ENCODE peak calls at places on chromosomes 16 and 17, in nine cellular contexts. G is anterior cingulate cortex, W is T follicular helper cell, K is T-helper 2 cell, R is AG04450, B is AG09309, D is A549, I is hepatocyte, Y is ovary. O is an unnamed sample.

GRCh38 chr16:56832768-56833167 is 32.2 kb upstream of the SLC12A3 start:
- DNase-seq in G (no peak), W (no peak), K (no peak), R (no peak), B (no peak), D (no peak), I (no peak), Y (no peak), O (no peak)

GRCh38 chr17:46063239-46063638 is 64.2 kb downstream of the STH start:
- DNase-seq in G (no peak), W (no peak), K (no peak), R (peak), B (peak), D (peak), I (peak), Y (no peak), O (peak)

GRCh38 chr16:89116341-89117238 is 22.9 kb downstream of the ACSF3 start:
- DNase-seq in G (no peak), W (no peak), K (no peak), R (no peak), B (no peak), D (no peak), I (no peak), Y (no peak), O (no peak)

GRCh38 chr17:16406742-16407674 is 8.4 kb upstream of the TRPV2 start:
- DNase-seq in G (no peak), W (no peak), K (no peak), R (no peak), B (no peak), D (peak), I (peak), Y (peak), O (no peak)

GRCh38 chr17:78669256-78669974 is 92.2 kb upstream of the DNAH17 start:
- DNase-seq in G (no peak), W (no peak), K (no peak), R (no peak), B (no peak), D (no peak), I (no peak), Y (no peak), O (no peak)

GRCh38 chr16:51147776-51148673 is 3.0 kb downstream of the SALL1 start:
- DNase-seq in G (no peak), W (no peak), K (no peak), R (no peak), B (no peak), D (no peak), I (no peak), Y (no peak), O (no peak)

GRCh38 chr17:62760059-62760887 is 47.8 kb downstream of the MARCHF10 start:
- DNase-seq in G (no peak), W (no peak), K (no peak), R (no peak), B (peak), D (no peak), I (no peak), Y (no peak), O (no peak)

GRCh38 chr16:77991701-77992100 is 30.6 kb upstream of the CLEC3A start:
- DNase-seq in G (no peak), W (no peak), K (no peak), R (no peak), B (no peak), D (no peak), I (no peak), Y (no peak), O (no peak)

GRCh38 chr17:49764559-49765180 is 739 bp upstream of the FAM117A start:
- DNase-seq in G (no peak), W (no peak), K (no peak), R (no peak), B (no peak), D (no peak), I (no peak), Y (no peak), O (no peak)

GRCh38 chr17:76189741-76190140 is 48.7 kb upstream of the FOXJ1 start:
- DNase-seq in G (no peak), W (no peak), K (no peak), R (no peak), B (no peak), D (no peak), I (no peak), Y (no peak), O (no peak)

GRCh38 chr17:16273929-16274339 is 56.9 kb downstream of the PIGL start:
- DNase-seq in G (no peak), W (no peak), K (no peak), R (no peak), B (no peak), D (no peak), I (no peak), Y (no peak), O (no peak)

GRCh38 chr16:58848662-58849002 is 114.5 kb upstream of the GOT2 start:
- DNase-seq in G (no peak), W (no peak), K (no peak), R (no peak), B (no peak), D (no peak), I (no peak), Y (no peak), O (no peak)

GRCh38 chr16:13421726-13422125 is 498.2 kb upstream of the ERCC4 start:
- DNase-seq in G (no peak), W (no peak), K (no peak), R (no peak), B (no peak), D (no peak), I (no peak), Y (no peak), O (no peak)

GRCh38 chr16:73092236-73092781 is 44.4 kb upstream of the ZFHX3 start:
- DNase-seq in G (peak), W (no peak), K (no peak), R (no peak), B (no peak), D (no peak), I (no peak), Y (no peak), O (no peak)

GRCh38 chr16:4093495-4094137 is 22.6 kb downstream of the ADCY9 start:
- DNase-seq in G (no peak), W (no peak), K (no peak), R (no peak), B (no peak), D (no peak), I (no peak), Y (no peak), O (no peak)

GRCh38 chr17:5011928-5012327 is 14.2 kb downstream of the KIF1C start:
- DNase-seq in G (no peak), W (no peak), K (peak), R (no peak), B (no peak), D (no peak), I (no peak), Y (no peak), O (peak)

GRCh38 chr17:62628845-62629555 is 1.5 kb downstream of the MRC2 start:
- DNase-seq in G (no peak), W (no peak), K (peak), R (no peak), B (no peak), D (no peak), I (peak), Y (peak), O (no peak)

GRCh38 chr17:4786111-4786491 is at the start of gene VMO1:
- DNase-seq in G (no peak), W (no peak), K (no peak), R (no peak), B (no peak), D (no peak), I (no peak), Y (no peak), O (no peak)

GRCh38 chr16:81293909-81294802 is 20.6 kb upstream of the GAN start:
- DNase-seq in G (no peak), W (no peak), K (no peak), R (no peak), B (peak), D (no peak), I (peak), Y (no peak), O (no peak)

GRCh38 chr16:64507240-64508024 is 614.4 kb downstream of the CDH11 start:
- DNase-seq in G (no peak), W (no peak), K (no peak), R (no peak), B (no peak), D (no peak), I (no peak), Y (no peak), O (no peak)

GRCh38 chr17:65183736-65184135 is 46.6 kb downstream of the RGS9 start:
- DNase-seq in G (no peak), W (no peak), K (no peak), R (no peak), B (no peak), D (peak), I (no peak), Y (no peak), O (no peak)

GRCh38 chr17:49843774-49844350 is 4.0 kb downstream of the TAC4 start:
- DNase-seq in G (no peak), W (no peak), K (peak), R (no peak), B (no peak), D (peak), I (no peak), Y (no peak), O (no peak)

GRCh38 chr17:28925912-28926365 is 23.1 kb upstream of the DHRS13 start:
- DNase-seq in G (no peak), W (peak), K (peak), R (no peak), B (peak), D (no peak), I (no peak), Y (no peak), O (peak)

GRCh38 chr17:74361613-74362391 is at the start of gene BTBD17:
- DNase-seq in G (peak), W (peak), K (peak), R (no peak), B (no peak), D (peak), I (peak), Y (peak), O (no peak)

GRCh38 chr17:53142890-53143289 is 679.8 kb upstream of the KIF2B start:
- DNase-seq in G (no peak), W (no peak), K (no peak), R (no peak), B (no peak), D (no peak), I (peak), Y (no peak), O (no peak)

GRCh38 chr16:14562691-14563491 is 67.2 kb downstream of the PARN start:
- DNase-seq in G (no peak), W (no peak), K (peak), R (no peak), B (peak), D (peak), I (peak), Y (no peak), O (no peak)

GRCh38 chr17:9917131-9917530 is 12.1 kb upstream of the RCVRN start:
- DNase-seq in G (no peak), W (no peak), K (no peak), R (no peak), B (no peak), D (no peak), I (no peak), Y (no peak), O (no peak)

GRCh38 chr17:73650617-73651200 is 6.5 kb upstream of the SDK2 start:
- DNase-seq in G (no peak), W (no peak), K (no peak), R (no peak), B (no peak), D (no peak), I (no peak), Y (no peak), O (no peak)

GRCh38 chr16:46845952-46846351 is 15.0 kb upstream of the C16orf87 start:
- DNase-seq in G (no peak), W (no peak), K (no peak), R (no peak), B (no peak), D (no peak), I (no peak), Y (no peak), O (no peak)

GRCh38 chr17:7046127-7046724 is 2.3 kb upstream of the SLC16A11 start:
- DNase-seq in G (no peak), W (no peak), K (peak), R (no peak), B (no peak), D (no peak), I (peak), Y (peak), O (no peak)

GRCh38 chr17:40817103-40817682 is 5.2 kb downstream of the KRT10 start:
- DNase-seq in G (no peak), W (no peak), K (no peak), R (no peak), B (no peak), D (no peak), I (no peak), Y (no peak), O (no peak)

GRCh38 chr16:4660454-4661007 is 32.8 kb upstream of the NUDT16L1 start:
- DNase-seq in G (peak), W (peak), K (peak), R (no peak), B (no peak), D (no peak), I (peak), Y (peak), O (peak)

GRCh38 chr16:49859139-49859947 is 3.4 kb upstream of the ZNF423 start:
- DNase-seq in G (no peak), W (no peak), K (no peak), R (no peak), B (no peak), D (no peak), I (peak), Y (peak), O (no peak)

GRCh38 chr16:70687671-70688265 is 1.9 kb upstream of the MTSS2 start:
- DNase-seq in G (no peak), W (no peak), K (no peak), R (no peak), B (no peak), D (no peak), I (no peak), Y (no peak), O (no peak)

GRCh38 chr16:5333991-5334390 is 236.4 kb upstream of the EEF2KMT start:
- DNase-seq in G (no peak), W (no peak), K (no peak), R (no peak), B (no peak), D (no peak), I (no peak), Y (no peak), O (no peak)

GRCh38 chr17:77318021-77318420 is 177.3 kb downstream of the SEC14L1 start:
- DNase-seq in G (no peak), W (no peak), K (no peak), R (no peak), B (no peak), D (no peak), I (no peak), Y (no peak), O (no peak)

GRCh38 chr17:75535119-75535537 is 9.6 kb downstream of the LLGL2 start:
- DNase-seq in G (no peak), W (no peak), K (peak), R (no peak), B (no peak), D (no peak), I (peak), Y (no peak), O (no peak)

O was measured in non-pigmented ciliary epithelial cell.